ENCODE peak calls at places on chromosomes 2 and 18, in seven cellular contexts. W is astrocyte of the cerebellum, F is substantia nigra, Z is HS-5, M is pancreas, L is DMS153, O is astrocyte. C is an unnamed sample.

GRCh38 chr2:126437016-126437415 is 218.9 kb upstream of the GYPC start:
- DNase-seq in W (no peak), O (no peak), L (no peak), Z (no peak), F (no peak), M (no peak), C (no peak)

GRCh38 chr2:72864500-72864899 is 22.7 kb upstream of the SPR start:
- DNase-seq in F (no peak), Z (no peak), M (no peak), L (no peak), O (peak), W (peak), C (peak)

GRCh38 chr2:106095478-106096392 is 98.4 kb downstream of the UXS1 start:
- DNase-seq in Z (no peak), W (no peak), F (no peak), M (no peak), O (no peak), L (no peak), C (no peak)

GRCh38 chr18:79903787-79904356 is 47.6 kb downstream of the SLC66A2 start:
- DNase-seq in M (peak), Z (no peak), O (no peak), F (no peak), W (no peak), L (no peak), C (no peak)

GRCh38 chr2:231364961-231365810 is 30.3 kb upstream of the B3GNT7 start:
- DNase-seq in M (no peak), O (peak), L (peak), W (peak), Z (peak), F (no peak), C (peak)

GRCh38 chr2:28588231-28588725 is 92.4 kb downstream of the PLB1 start:
- DNase-seq in M (no peak), F (no peak), Z (no peak), O (no peak), W (no peak), L (no peak), C (peak)

GRCh38 chr2:229715895-229716507 is 1.6 kb upstream of the DNER start:
- DNase-seq in Z (no peak), M (no peak), F (no peak), W (no peak), L (peak), O (no peak), C (peak)

GRCh38 chr2:150097891-150098595 is 389.4 kb downstream of the RND3 start:
- DNase-seq in O (peak), M (no peak), W (no peak), F (no peak), L (no peak), Z (no peak), C (peak)

GRCh38 chr2:120360307-120360855 is 14.4 kb downstream of the INHBB start:
- DNase-seq in M (no peak), O (peak), F (no peak), L (no peak), Z (no peak), W (no peak), C (peak)